ENCODE peak calls at places on chromosomes 13 and 19, in six cellular contexts. Y is HepG2, P is GM12878, D is GM12891, C is H1, R is K562. V is an unnamed sample.

GRCh38 chr13:68846663-68847062 is 1261.0 kb upstream of the ATXN8OS start:
- DNase-seq in C (no peak), P (no peak), Y (no peak), D (no peak), R (no peak), V (no peak)

GRCh38 chr13:97238432-97238831 is 16.3 kb downstream of the MBNL2 start:
- DNase-seq in R (no peak), D (no peak), C (no peak), P (no peak), Y (no peak), V (no peak)

GRCh38 chr13:30186644-30187431 is 120.5 kb downstream of the KATNAL1 start:
- DNase-seq in P (no peak), C (no peak), Y (no peak), D (no peak), R (no peak), V (no peak)

GRCh38 chr19:15155296-15155695 is 45.5 kb downstream of the NOTCH3 start:
- DNase-seq in Y (no peak), C (no peak), D (no peak), R (no peak), P (no peak), V (no peak)

GRCh38 chr13:95378603-95379002 is 77.4 kb upstream of the ABCC4 start:
- DNase-seq in P (no peak), C (no peak), D (no peak), R (no peak), Y (no peak), V (no peak)

GRCh38 chr19:3284759-3285646 is 60.5 kb downstream of the CELF5 start:
- DNase-seq in R (peak; percentile 89), Y (peak; percentile 87), P (no peak), C (peak; percentile 100), D (peak; percentile 53), V (no peak)

GRCh38 chr13:67224148-67224846 is 5.8 kb downstream of the PCDH9 start:
- DNase-seq in Y (peak; percentile 56), C (peak; percentile 33), R (peak; percentile 51), D (no peak), P (no peak), V (no peak)

GRCh38 chr19:4547303-4548237 is 7.7 kb upstream of the LRG1 start:
- DNase-seq in D (no peak), C (no peak), R (no peak), P (no peak), Y (no peak), V (no peak)

GRCh38 chr13:44810067-44810840 is 179.0 kb downstream of the NUFIP1 start:
- DNase-seq in C (no peak), D (no peak), R (no peak), P (no peak), Y (no peak), V (no peak)

GRCh38 chr19:5065717-5066116 is 96.8 kb downstream of the KDM4B start:
- DNase-seq in C (no peak), P (no peak), D (no peak), Y (no peak), R (no peak), V (no peak)

GRCh38 chr13:105202384-105202783 is 1333.1 kb downstream of the EFNB2 start:
- DNase-seq in D (no peak), R (no peak), P (no peak), Y (no peak), C (no peak), V (no peak)

GRCh38 chr19:30227661-30228112 is 144.5 kb upstream of the ZNF536 start:
- DNase-seq in P (no peak), R (peak; percentile 50), C (no peak), Y (peak; percentile 17), D (peak; percentile 77), V (peak; percentile 69)

GRCh38 chr19:46634656-46635218 is 1.3 kb downstream of the GNG8 start:
- DNase-seq in P (no peak), Y (no peak), R (no peak), D (no peak), C (no peak), V (no peak)

GRCh38 chr13:41137951-41138350 is 5.3 kb upstream of the KBTBD6 start:
- DNase-seq in R (no peak), Y (no peak), P (no peak), C (no peak), D (no peak), V (no peak)

GRCh38 chr19:51529301-51529700 is 2.2 kb downstream of the SIGLEC6 start:
- DNase-seq in R (no peak), Y (no peak), D (no peak), C (no peak), P (no peak), V (no peak)

GRCh38 chr19:44499559-44499958 is 763 bp downstream of the ZNF180 start:
- DNase-seq in P (no peak), C (peak; percentile 9), R (no peak), Y (no peak), D (no peak), V (no peak)

GRCh38 chr13:96075953-96076543 is 13.9 kb upstream of the HS6ST3 start:
- DNase-seq in R (no peak), C (no peak), P (no peak), D (no peak), Y (peak; percentile 12), V (no peak)

GRCh38 chr13:78759704-78760103 is 100.7 kb upstream of the OBI1 start:
- DNase-seq in C (no peak), P (no peak), Y (peak; percentile 5), D (no peak), R (no peak), V (no peak)

GRCh38 chr19:12721656-12722565 is 1.8 kb downstream of the TNPO2 start:
- DNase-seq in C (peak; percentile 66), D (peak; percentile 75), Y (peak; percentile 52), P (no peak), R (peak; percentile 90), V (peak; percentile 76)

GRCh38 chr13:41563501-41564001 is 106.2 kb downstream of the RGCC start:
- DNase-seq in P (no peak), Y (peak; percentile 57), D (no peak), C (no peak), R (no peak), V (no peak)

GRCh38 chr13:113740661-113741060 is 18.4 kb upstream of the TMEM255B start:
- DNase-seq in R (no peak), P (no peak), C (no peak), Y (no peak), D (no peak), V (no peak)

GRCh38 chr13:67769987-67770341 is 539.8 kb upstream of the PCDH9 start:
- DNase-seq in Y (no peak), D (no peak), R (no peak), C (no peak), P (no peak), V (no peak)

GRCh38 chr19:6017576-6017975 is 39.6 kb upstream of the RANBP3 start:
- DNase-seq in R (no peak), P (no peak), Y (no peak), C (no peak), D (no peak), V (no peak)

GRCh38 chr13:98386632-98387031 is 190.3 kb downstream of the STK24 start:
- DNase-seq in D (no peak), C (no peak), R (no peak), Y (no peak), P (no peak), V (no peak)

GRCh38 chr19:12801466-12802266 is at the start of the genes PRDX2 and THSD8:
- DNase-seq in P (no peak), D (peak; percentile 71), Y (peak; percentile 53), R (peak; percentile 88), C (no peak), V (peak; percentile 74)

GRCh38 chr13:65784088-65784816 is 1445.9 kb downstream of the PCDH9 start:
- DNase-seq in P (no peak), C (no peak), D (no peak), Y (no peak), R (no peak), V (no peak)
- TF ChIP-seq TAF1 in P (no peak), C (no peak), D (no peak), Y (no peak), R (no peak), V (no peak)

DNA sequence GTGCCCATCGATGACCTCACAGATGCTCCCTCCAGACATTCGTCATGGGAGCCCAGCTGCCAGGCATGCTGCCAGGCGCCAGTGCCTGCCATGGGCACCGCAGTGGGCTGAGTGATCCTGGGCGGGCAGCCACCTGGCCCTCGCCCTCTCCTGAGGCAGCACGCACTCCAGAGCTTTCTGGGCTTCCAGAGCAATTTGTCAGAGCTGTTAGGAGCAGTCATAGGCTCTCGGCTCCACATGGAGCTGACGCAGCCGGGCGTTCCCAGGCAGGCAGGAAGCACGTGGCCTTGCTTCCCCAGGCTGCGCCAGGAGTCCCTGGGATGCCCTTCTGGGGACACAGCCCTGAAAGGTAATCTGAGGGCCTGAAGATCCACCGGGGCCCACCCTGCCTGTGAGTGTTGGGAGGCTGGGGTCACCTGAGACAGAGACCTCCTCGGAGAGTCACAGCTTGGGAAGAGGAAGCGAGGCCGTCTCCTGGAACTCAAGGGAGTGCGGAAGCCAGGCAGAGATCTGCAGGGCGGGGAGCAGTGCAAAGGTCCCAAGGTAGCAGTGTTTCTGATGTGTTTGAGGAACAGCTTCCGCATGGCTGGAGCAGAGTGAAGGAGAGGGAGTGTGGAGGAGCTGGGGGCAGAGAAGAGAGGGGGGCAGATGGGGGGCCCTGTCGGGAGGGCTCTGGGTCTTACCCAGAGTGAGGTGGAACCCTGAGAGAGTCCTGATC is 50.5 kb downstream of the DPF1 start:
- DNase-seq in R (no peak), P (no peak), D (no peak), Y (no peak), C (no peak), V (no peak)
- TF ChIP-seq POLR2A in R (no peak), P (peak; percentile 40), D (no peak), Y (no peak), C (no peak), V (no peak)

DNA sequence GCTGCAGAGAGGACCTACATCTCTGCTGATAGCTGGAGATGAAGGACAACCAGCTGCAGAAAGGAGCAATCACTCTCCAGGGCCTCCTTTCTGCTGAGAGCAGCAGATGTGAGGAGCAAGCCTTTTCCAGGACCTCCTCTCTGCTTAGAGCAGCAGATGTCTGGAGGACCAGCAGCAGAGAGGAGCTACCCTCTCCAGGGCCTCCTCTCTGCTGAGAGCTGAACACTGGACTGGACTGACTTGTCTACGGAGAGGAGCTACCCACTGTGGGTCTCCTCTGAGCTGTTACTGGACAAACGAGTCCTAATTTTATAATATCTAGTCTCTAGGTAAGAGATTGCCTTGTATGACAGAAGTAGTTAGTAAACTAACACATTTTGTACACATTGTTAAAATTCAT is 40.8 kb upstream of the FLT1 start:
- DNase-seq in Y (no peak), P (no peak), C (no peak), R (no peak), D (no peak), V (no peak)
- TF ChIP-seq TAF1 in Y (no peak), P (no peak), C (no peak), R (no peak), D (no peak), V (no peak)

GRCh38 chr13:36344886-36345437 is 1.2 kb downstream of the SPART start:
- DNase-seq in R (no peak), Y (no peak), D (no peak), C (no peak), P (no peak), V (no peak)

GRCh38 chr13:36343766-36344165 is 2.4 kb downstream of the SPART start:
- DNase-seq in D (no peak), Y (no peak), C (no peak), P (no peak), R (no peak), V (no peak)

GRCh38 chr13:36346222-36347083 is at the start of gene SPART:
- DNase-seq in Y (peak; percentile 72), R (peak; percentile 82), P (peak; percentile 34), D (peak; percentile 56), C (peak; percentile 49), V (peak; percentile 54)

GRCh38 chr13:36344173-36344572 is 2.0 kb downstream of the SPART start:
- DNase-seq in R (peak; percentile 13), Y (no peak), P (no peak), D (no peak), C (no peak), V (no peak)

GRCh38 chr13:36345438-36346221 is 564 bp downstream of the SPART start:
- DNase-seq in R (peak; percentile 15), C (no peak), D (peak; percentile 10), Y (peak; percentile 35), P (no peak), V (no peak)
- TF ChIP-seq POLR2A in R (peak; percentile 67), C (peak; percentile 85), D (no peak), Y (no peak), P (no peak), V (no peak)

V was measured in GM12892.